ENCODE peak calls at places on chromosome 19, in six cellular contexts. N is fibroblast of lung, U is heart right ventricle, O is heart left ventricle, H is sigmoid colon, G is cardiac muscle cell. P is an unnamed sample.

GRCh38 chr19:5115771-5116202 is 146.9 kb downstream of the KDM4B start:
- DNase-seq in N (peak; percentile 23), U (no peak), O (no peak), H (no peak), G (peak; percentile 95), P (no peak)

GRCh38 chr19:51689751-51690358 is 3.3 kb upstream of the SPACA6 start:
- DNase-seq in N (peak; percentile 41), U (peak; percentile 63), O (peak; percentile 56), H (peak; percentile 80), G (peak; percentile 68), P (no peak)

GRCh38 chr19:30719189-30719990 is 347.2 kb downstream of the ZNF536 start:
- DNase-seq in N (peak; percentile 18), U (peak; percentile 84), O (peak; percentile 80), H (peak; percentile 85), G (peak; percentile 52), P (no peak)

GRCh38 chr19:844300-844971 is 3.6 kb downstream of the PRTN3 start:
- DNase-seq in N (no peak), U (no peak), O (no peak), H (no peak), G (no peak), P (no peak)

GRCh38 chr19:29672933-29673336 is 7.7 kb downstream of the PLEKHF1 start:
- DNase-seq in N (no peak), U (no peak), O (no peak), H (peak; percentile 56), G (no peak), P (peak; percentile 78)

GRCh38 chr19:6616011-6616410 is 25.1 kb upstream of the CD70 start:
- DNase-seq in N (no peak), U (no peak), O (no peak), H (no peak), G (peak; percentile 32), P (no peak)

GRCh38 chr19:2820112-2820702 is 539 bp downstream of the ZNF554 start:
- DNase-seq in N (no peak), U (no peak), O (no peak), H (no peak), G (no peak), P (no peak)

GRCh38 chr19:17948967-17949930 is 16.4 kb downstream of the CCDC124 start:
- DNase-seq in N (no peak), U (no peak), O (no peak), H (no peak), G (no peak), P (no peak)

GRCh38 chr19:19459707-19460251 is 54.3 kb downstream of the GATAD2A start:
- DNase-seq in N (peak; percentile 58), U (no peak), O (peak; percentile 58), H (no peak), G (peak; percentile 58), P (peak; percentile 83)

GRCh38 chr19:38933544-38933943 is 2.8 kb downstream of the MRPS12 start:
- DNase-seq in N (no peak), U (no peak), O (no peak), H (no peak), G (no peak), P (no peak)

DNA sequence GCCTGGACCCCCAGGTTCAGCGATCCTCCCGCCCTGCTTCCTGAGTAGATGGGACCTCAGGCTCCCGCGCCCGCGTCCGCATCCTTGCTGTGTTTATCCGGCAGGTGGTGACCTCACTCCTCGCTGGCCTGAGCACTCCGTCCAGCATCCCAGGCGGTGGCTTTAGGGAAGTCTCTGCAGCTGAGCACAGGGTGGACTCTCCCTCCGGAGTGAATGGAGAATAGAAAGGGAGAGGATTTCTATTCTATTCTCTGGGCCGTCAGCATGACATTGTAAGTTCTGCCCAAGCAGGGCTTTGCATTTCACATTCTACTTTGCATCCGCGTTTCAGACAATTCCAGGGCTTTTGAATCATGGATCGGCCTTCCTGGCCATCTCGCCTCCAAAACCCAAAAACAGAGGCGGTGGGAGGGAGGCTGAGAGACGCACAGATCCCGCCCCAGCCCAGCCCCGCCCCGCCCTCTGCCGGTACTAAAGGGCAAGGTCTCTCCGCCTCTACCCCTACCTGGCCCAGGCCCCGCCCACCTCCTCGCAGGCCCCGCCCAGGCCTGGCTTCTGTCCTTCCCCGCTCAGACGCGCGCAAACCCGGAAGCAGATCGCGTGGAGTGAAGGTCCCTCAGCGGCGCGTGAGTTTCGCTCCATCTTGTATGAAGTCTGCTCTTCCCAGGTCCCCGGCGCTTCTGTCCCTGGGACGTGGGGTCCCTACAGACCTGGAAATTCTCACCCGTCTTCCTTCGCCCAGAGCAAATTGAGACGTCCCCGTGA is at the start of gene ZNF525:
- DNase-seq in N (peak; percentile 73), U (peak; percentile 91), O (peak; percentile 83), H (peak; percentile 94), G (peak; percentile 87), P (peak; percentile 96)
- TF ChIP-seq CTCF in N (no peak), U (peak; percentile 7), O (peak; percentile 17), H (no peak), G (no peak), P (peak; percentile 54)

DNA sequence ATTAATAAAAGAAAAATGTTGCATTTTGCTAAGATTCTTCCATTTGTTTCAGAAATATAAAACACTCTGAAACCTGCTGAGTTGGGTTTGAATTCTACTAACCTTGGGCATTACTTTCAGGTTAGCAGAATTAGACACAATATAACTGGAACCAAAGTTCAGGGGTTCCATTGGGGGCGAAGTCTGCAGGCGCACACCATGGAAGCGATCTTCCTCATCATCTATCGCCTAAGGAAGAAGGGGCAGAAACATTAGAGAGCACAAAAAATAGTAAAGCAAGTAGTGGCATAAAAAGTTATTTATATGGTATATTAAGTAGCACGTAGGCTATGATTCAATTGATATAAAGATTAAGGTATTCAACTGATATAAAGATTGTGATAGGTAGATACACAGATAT is 34.1 kb downstream of the CARD8 start:
- DNase-seq in N (no peak), U (no peak), O (no peak), H (no peak), G (no peak), P (no peak)
- H3K4me1 ChIP-seq in N (no peaks in the 10 kb centered on the region), U (no peaks in the 10 kb centered on the region), O (no peaks in the 10 kb centered on the region), H (no peaks in the 10 kb centered on the region), G (no peaks in the 10 kb centered on the region), P (no peaks in the 10 kb centered on the region)

GRCh38 chr19:47428177-47428894 is 9.0 kb upstream of the MEIS3 start:
- DNase-seq in N (peak; percentile 86), U (peak; percentile 80), O (peak; percentile 89), H (peak; percentile 96), G (peak; percentile 100), P (peak; percentile 93)

GRCh38 chr19:47432499-47432898 is 13.2 kb upstream of the MEIS3 start:
- DNase-seq in N (no peak), U (no peak), O (no peak), H (no peak), G (no peak), P (no peak)

GRCh38 chr19:47432091-47432490 is 12.8 kb upstream of the MEIS3 start:
- DNase-seq in N (no peak), U (no peak), O (no peak), H (no peak), G (no peak), P (no peak)

GRCh38 chr19:47429140-47429793 is 9.9 kb upstream of the MEIS3 start:
- DNase-seq in N (no peak), U (no peak), O (no peak), H (no peak), G (no peak), P (no peak)

DNA sequence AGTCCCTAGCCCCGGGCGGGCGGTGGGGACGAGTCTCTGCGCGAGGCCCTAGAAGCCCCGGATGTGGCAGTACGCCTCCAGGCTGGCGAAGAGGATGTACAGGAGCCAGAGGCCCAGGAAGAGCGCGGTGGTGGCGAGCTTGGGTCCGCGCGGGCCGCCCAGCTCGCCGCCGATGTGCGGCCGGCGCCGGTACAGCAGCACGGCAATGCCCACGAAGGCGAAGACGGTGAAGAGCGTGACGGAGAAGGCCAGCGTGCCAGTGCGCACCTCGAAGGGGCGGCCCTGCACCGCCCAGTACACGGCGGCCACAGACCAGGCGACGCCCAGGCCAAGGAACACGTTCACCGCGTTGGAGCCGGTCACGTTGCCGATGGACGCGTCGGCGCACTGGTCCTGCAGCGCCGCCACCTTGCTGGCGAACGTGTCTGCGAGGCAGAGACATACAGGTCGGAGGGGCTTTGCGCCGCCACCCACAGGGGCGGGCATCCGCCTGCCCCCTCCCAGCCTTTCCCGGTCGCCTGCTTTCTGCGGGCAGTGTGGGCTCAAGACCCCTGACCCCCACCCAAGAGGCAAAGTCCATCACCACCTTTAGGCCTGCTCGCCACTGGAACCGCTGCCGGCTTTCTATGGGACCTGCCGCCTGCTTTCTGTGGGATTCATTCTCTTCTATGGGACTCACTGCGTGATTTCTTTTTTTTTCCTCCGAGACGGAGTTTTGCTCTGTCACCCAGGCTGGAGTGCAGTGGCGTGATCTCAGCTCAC is 10.9 kb upstream of the MEIS3 start:
- DNase-seq in N (peak; percentile 36), U (no peak), O (no peak), H (no peak), G (peak; percentile 71), P (no peak)
- TF ChIP-seq CTCF in N (peak; percentile 26), U (peak; percentile 34), O (no peak), H (peak; percentile 26), G (peak; percentile 16), P (no peak)

DNA sequence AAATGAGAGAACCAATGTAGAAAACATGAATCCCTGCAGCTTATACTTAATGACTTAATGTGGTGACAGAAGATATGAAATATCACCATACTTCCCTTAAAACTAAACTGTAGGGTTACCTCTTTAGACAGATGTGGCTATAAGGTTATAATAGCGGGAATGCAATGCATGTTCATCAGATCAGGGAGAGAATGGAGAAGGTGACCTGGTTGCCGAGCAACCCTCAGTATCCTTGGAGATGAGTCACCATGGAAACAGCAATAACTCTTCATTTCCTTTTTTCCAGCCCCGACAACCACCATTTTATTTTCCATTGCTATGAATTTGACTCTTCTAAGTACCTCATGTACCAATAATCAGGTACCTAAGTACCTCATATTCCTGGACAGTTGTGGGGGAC is 28.0 kb upstream of the ZNF835 start:
- DNase-seq in N (no peak), U (no peak), O (no peak), H (no peak), G (no peak), P (no peak)
- H3K4me1 ChIP-seq in N (no peaks in the 10 kb centered on the region), U (no peaks in the 10 kb centered on the region), O (no peaks in the 10 kb centered on the region), H (no peaks in the 10 kb centered on the region), G (no peaks in the 10 kb centered on the region), P (no peaks in the 10 kb centered on the region)

GRCh38 chr19:43563816-43564215 is 11.5 kb downstream of the XRCC1 start:
- DNase-seq in N (no peak), U (no peak), O (no peak), H (no peak), G (no peak), P (no peak)

GRCh38 chr19:43561144-43561970 is 14.0 kb downstream of the XRCC1 start:
- DNase-seq in N (no peak), U (no peak), O (no peak), H (no peak), G (no peak), P (no peak)

GRCh38 chr19:43562698-43563241 is 12.6 kb downstream of the XRCC1 start:
- DNase-seq in N (peak; percentile 42), U (peak; percentile 84), O (peak; percentile 84), H (peak; percentile 91), G (peak; percentile 88), P (peak; percentile 67)

GRCh38 chr19:43562211-43562697 is 13.1 kb downstream of the XRCC1 start:
- DNase-seq in N (no peak), U (no peak), O (no peak), H (no peak), G (no peak), P (no peak)

DNA sequence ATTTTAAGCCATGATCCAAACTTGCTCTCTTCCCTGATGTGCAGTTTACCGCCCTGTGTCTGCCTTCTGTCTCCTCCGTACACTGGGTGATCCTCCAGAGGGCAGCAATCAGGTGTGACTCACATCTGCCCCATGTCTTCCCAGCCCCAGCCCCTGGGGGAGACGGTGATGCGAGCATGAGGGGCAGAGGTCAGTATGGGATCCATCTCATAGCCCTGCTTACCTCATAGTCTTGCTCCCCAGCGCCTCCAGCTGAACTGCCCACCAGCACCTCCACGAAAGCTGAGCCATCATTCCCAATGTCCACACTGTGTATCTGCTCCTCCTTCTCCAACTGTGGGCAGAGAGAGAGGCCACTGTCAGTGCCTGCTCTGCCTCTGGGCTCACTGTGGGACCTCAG is 14.6 kb downstream of the XRCC1 start:
- DNase-seq in N (no peak), U (no peak), O (no peak), H (no peak), G (no peak), P (no peak)
- TF ChIP-seq CTCF in N (no peak), U (no peak), O (no peak), H (no peak), G (no peak), P (no peak)